ENCODE peak calls at places on chromosomes 5 and 9, in nine cellular contexts. U, W, M, J, B, C, S, F and P are unnamed samples.
A peak's percentile ranks its signal among the peaks of the same experiment; 100 is the strongest.

GRCh38 chr9:84788803-84789462 is 119.4 kb downstream of the NTRK2 start:
- DNase-seq in U (no peak), W (no peak), M (no peak), J (no peak), B (no peak), C (no peak), S (no peak), F (no peak), P (no peak)

GRCh38 chr5:40292006-40292405 is 387.7 kb upstream of the PTGER4 start:
- DNase-seq in U (no peak), W (no peak), M (no peak), J (no peak), B (no peak), C (no peak), S (no peak), F (no peak), P (no peak)

GRCh38 chr5:111999286-111999685 is 242.3 kb upstream of the NREP start:
- DNase-seq in U (no peak), W (peak; percentile 64), M (no peak), J (no peak), B (no peak), C (no peak), S (no peak), F (no peak), P (no peak)

GRCh38 chr5:147398860-147399259 is 111.0 kb downstream of the DPYSL3 start:
- DNase-seq in U (no peak), W (no peak), M (no peak), J (no peak), B (no peak), C (no peak), S (no peak), F (no peak), P (no peak)

GRCh38 chr9:112540800-112541199 is 54.2 kb downstream of the KIAA1958 start:
- DNase-seq in U (no peak), W (no peak), M (no peak), J (no peak), B (no peak), C (no peak), S (no peak), F (no peak), P (no peak)

GRCh38 chr5:155700333-155700732 is 626.6 kb upstream of the SGCD start:
- DNase-seq in U (no peak), W (no peak), M (no peak), J (peak; percentile 5), B (no peak), C (no peak), S (no peak), F (no peak), P (no peak)

GRCh38 chr5:156826150-156826549 is 23.9 kb upstream of the PPP1R2B start:
- DNase-seq in U (no peak), W (no peak), M (no peak), J (peak; percentile 35), B (no peak), C (no peak), S (no peak), F (no peak), P (no peak)

GRCh38 chr5:117060099-117060498 is 485.5 kb upstream of the SEMA6A start:
- DNase-seq in U (no peak), W (no peak), M (no peak), J (no peak), B (no peak), C (no peak), S (no peak), F (no peak), P (no peak)

GRCh38 chr5:120684749-120685415 is 220.8 kb downstream of the PRR16 start:
- DNase-seq in U (no peak), W (peak; percentile 34), M (no peak), J (peak; percentile 1), B (no peak), C (no peak), S (peak; percentile 38), F (no peak), P (no peak)

GRCh38 chr9:69937358-69937757 is 106.3 kb upstream of the MAMDC2 start:
- DNase-seq in U (no peak), W (peak; percentile 7), M (no peak), J (no peak), B (no peak), C (no peak), S (no peak), F (no peak), P (no peak)

GRCh38 chr5:154487541-154487940 is 9.5 kb upstream of the HAND1 start:
- DNase-seq in U (no peak), W (no peak), M (no peak), J (peak; percentile 88), B (no peak), C (no peak), S (no peak), F (no peak), P (no peak)

GRCh38 chr5:175059687-175060194 is 335.4 kb downstream of the MSX2 start:
- DNase-seq in U (no peak), W (peak; percentile 79), M (no peak), J (peak; percentile 12), B (peak; percentile 68), C (peak; percentile 41), S (no peak), F (no peak), P (no peak)